ENCODE peak calls at places on chromosomes 11 and 22, in five cellular contexts. L, B, M, S and T are unnamed samples.

GRCh38 chr11:124799384-124800225 is 601 bp downstream of the MSANTD2 start:
- DNase-seq in L (no peak), M (no peak), B (peak; percentile 35), S (peak; percentile 14), T (no peak)

GRCh38 chr11:61333638-61334433 is 808 bp downstream of the TKFC start:
- DNase-seq in L (no peak), S (no peak), M (no peak), B (no peak), T (no peak)

GRCh38 chr11:121282886-121283502 is 9.6 kb upstream of the SC5D start:
- DNase-seq in M (no peak), L (no peak), S (no peak), B (no peak), T (no peak)

GRCh38 chr11:96075532-96075959 is 151.6 kb upstream of the MTMR2 start:
- DNase-seq in B (no peak), L (no peak), M (peak; percentile 32), S (no peak), T (no peak)

GRCh38 chr11:14374922-14375630 is 16.1 kb upstream of the RRAS2 start:
- DNase-seq in B (no peak), M (no peak), L (no peak), S (no peak), T (no peak)

GRCh38 chr22:37525073-37525745 is 6.0 kb upstream of the CARD10 start:
- DNase-seq in L (peak; percentile 85), S (peak; percentile 79), B (peak; percentile 94), M (no peak), T (no peak)

GRCh38 chr11:37613031-37613430 is 1015.0 kb upstream of the RAG2 start:
- DNase-seq in S (no peak), B (no peak), M (no peak), L (no peak), T (no peak)

GRCh38 chr11:26847459-26847858 is 125.6 kb upstream of the SLC5A12 start:
- DNase-seq in S (peak; percentile 62), L (peak; percentile 10), M (no peak), B (no peak), T (peak; percentile 74)

GRCh38 chr11:6356503-6356902 is 33.8 kb upstream of the SMPD1 start:
- DNase-seq in M (no peak), S (no peak), L (no peak), B (no peak), T (no peak)

GRCh38 chr11:69449320-69450063 is 32.0 kb upstream of the LINC01488 start:
- DNase-seq in S (no peak), M (no peak), L (peak; percentile 59), B (no peak), T (peak; percentile 91)

GRCh38 chr11:120746836-120747609 is 235.5 kb downstream of the GRIK4 start:
- DNase-seq in S (peak; percentile 5), M (no peak), B (peak; percentile 98), L (no peak), T (no peak)

GRCh38 chr22:29219881-29220670 is 14.4 kb downstream of the EMID1 start:
- DNase-seq in B (no peak), S (no peak), M (no peak), L (no peak), T (no peak)

GRCh38 chr11:18727499-18728236 is 1.7 kb upstream of the IGSF22 start:
- DNase-seq in B (peak; percentile 41), M (no peak), L (peak; percentile 16), S (peak; percentile 29), T (no peak)

GRCh38 chr22:23106906-23107367 is 34.9 kb downstream of the RSPH14 start:
- DNase-seq in L (no peak), B (no peak), S (no peak), M (no peak), T (no peak)

GRCh38 chr11:110095554-110095953 is 2.4 kb downstream of the ZC3H12C start:
- DNase-seq in M (no peak), L (peak; percentile 43), S (peak; percentile 68), B (peak; percentile 87), T (no peak)

GRCh38 chr22:36470994-36471331 is 10.5 kb downstream of the TXN2 start:
- DNase-seq in M (no peak), L (peak; percentile 43), S (peak; percentile 24), B (peak; percentile 79), T (no peak)

GRCh38 chr11:33089776-33090175 is 50.4 kb downstream of the TCP11L1 start:
- DNase-seq in L (peak; percentile 7), M (peak; percentile 11), B (peak; percentile 48), S (no peak), T (no peak)

GRCh38 chr11:78833237-78833636 is 258.6 kb upstream of the NARS2 start:
- DNase-seq in L (no peak), M (no peak), S (no peak), B (no peak), T (no peak)

DNA sequence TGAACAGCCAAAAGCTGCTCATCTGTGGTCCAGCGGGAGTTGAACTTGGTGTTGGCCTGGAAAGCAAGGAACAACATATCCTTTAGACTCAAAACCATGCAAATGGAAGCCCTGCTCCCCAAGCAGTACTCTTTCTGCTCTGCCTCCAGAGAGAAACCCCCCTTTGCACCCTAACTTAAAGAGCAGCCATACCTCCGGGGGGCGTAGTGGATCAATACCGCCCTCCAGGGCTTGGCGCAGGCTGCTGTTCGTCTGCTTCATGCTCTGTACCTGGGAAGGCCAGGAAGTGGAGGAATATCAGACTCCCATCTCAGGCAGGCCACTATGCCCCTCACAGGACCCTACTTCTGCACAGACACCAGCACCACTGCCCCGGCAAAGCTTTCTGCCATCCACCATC is 4.3 kb downstream of the RCOR2 start:
- DNase-seq in L (no peak), M (no peak), S (no peak), B (no peak), T (no peak)
- TF ChIP-seq CTCF in L (no peak), M (no peak), S (no peak), B (no peak), T (no peak)

GRCh38 chr22:18110194-18110943 is at the start of gene TUBA8:
- DNase-seq in S (no peak), M (no peak), B (peak; percentile 40), L (peak; percentile 14), T (no peak)

GRCh38 chr22:18111759-18112330 is 1.2 kb downstream of the TUBA8 start:
- DNase-seq in L (no peak), B (no peak), S (no peak), M (no peak), T (no peak)

GRCh38 chr22:18110944-18111758 is 542 bp downstream of the TUBA8 start:
- DNase-seq in B (no peak), L (no peak), M (no peak), S (no peak), T (no peak)

GRCh38 chr22:18108187-18108586 is 2.4 kb upstream of the TUBA8 start:
- DNase-seq in L (no peak), M (no peak), B (no peak), S (no peak), T (no peak)

GRCh38 chr22:18109410-18110193 is 1.0 kb upstream of the TUBA8 start:
- DNase-seq in L (no peak), S (no peak), M (no peak), B (no peak), T (no peak)
- H3K4me3 ChIP-seq in L (peak overlapping the region; percentile 34), S (no peak overlapping the region), M (no peak overlapping the region), B (no peak overlapping the region), T (peak overlapping the region; percentile 57)

GRCh38 chr11:132187391-132187790 is 817.0 kb downstream of the NTM start:
- DNase-seq in L (no peak), M (no peak), S (no peak), B (no peak), T (no peak)

GRCh38 chr11:132187814-132188213 is 817.4 kb downstream of the NTM start:
- DNase-seq in S (no peak), L (peak; percentile 43), B (peak; percentile 11), M (no peak), T (no peak)

GRCh38 chr11:132186193-132186592 is 815.8 kb downstream of the NTM start:
- DNase-seq in S (no peak), L (no peak), M (no peak), B (no peak), T (no peak)

GRCh38 chr11:132184079-132184478 is 813.7 kb downstream of the NTM start:
- DNase-seq in L (no peak), S (no peak), M (no peak), B (no peak), T (no peak)

GRCh38 chr11:132186699-132187098 is 816.3 kb downstream of the NTM start:
- DNase-seq in B (no peak), M (no peak), L (no peak), S (no peak), T (no peak)
- TF ChIP-seq CTCF in B (peak; percentile 3), M (peak; percentile 19), L (peak; percentile 55), S (no peak), T (no peak)

GRCh38 chr22:19766235-19766505 is 5.6 kb downstream of the TBX1 start:
- DNase-seq in S (no peak), M (no peak), B (no peak), L (no peak), T (no peak)

GRCh38 chr22:19766506-19767426 is 6.2 kb downstream of the TBX1 start:
- DNase-seq in L (peak; percentile 9), M (no peak), B (peak; percentile 42), S (no peak), T (peak; percentile 62)

GRCh38 chr22:19764636-19765476 is 4.3 kb downstream of the TBX1 start:
- DNase-seq in L (no peak), M (no peak), S (no peak), B (no peak), T (no peak)

GRCh38 chr22:19764050-19764593 is 3.5 kb downstream of the TBX1 start:
- DNase-seq in S (no peak), B (no peak), L (no peak), M (no peak), T (no peak)

GRCh38 chr22:19765477-19766234 is 5.1 kb downstream of the TBX1 start:
- DNase-seq in S (no peak), L (no peak), M (no peak), B (peak; percentile 64), T (no peak)
- H3K4me3 ChIP-seq in S (no peak overlapping the region), L (no peak overlapping the region), M (no peak overlapping the region), B (no peak overlapping the region), T (no peak overlapping the region)

GRCh38 chr11:72740562-72741428 is 11.4 kb downstream of the ARAP1 start:
- DNase-seq in L (no peak), M (no peak), S (no peak), B (no peak), T (no peak)
- TF ChIP-seq CTCF in L (no peak), M (no peak), S (no peak), B (no peak), T (no peak)

GRCh38 chr11:36596880-36597279 is 1.2 kb downstream of the RAG2 start:
- DNase-seq in L (no peak), M (no peak), B (no peak), S (no peak), T (no peak)

GRCh38 chr11:36591433-36591832 is 2.9 kb upstream of the IFTAP start:
- DNase-seq in M (no peak), L (no peak), B (no peak), S (no peak), T (no peak)

GRCh38 chr11:36598051-36598450 is at the start of gene RAG2:
- DNase-seq in B (no peak), S (no peak), M (no peak), L (no peak), T (no peak)

GRCh38 chr11:36600155-36600554 is 2.1 kb upstream of the RAG2 start:
- DNase-seq in M (no peak), B (no peak), L (no peak), S (no peak), T (no peak)

GRCh38 chr11:36594316-36594989 is at the start of gene IFTAP:
- DNase-seq in B (peak; percentile 92), M (peak; percentile 85), S (peak; percentile 91), L (peak; percentile 89), T (peak; percentile 61)
- H3K4me3 ChIP-seq in B (peak within 1 kb of the TSS; percentile 71), M (peak within 1 kb of the TSS; percentile 89), S (peak within 1 kb of the TSS; percentile 93), L (peak within 1 kb of the TSS; percentile 86), T (peak within 1 kb of the TSS; percentile 81)

GRCh38 chr11:117064275-117064674 is 34.0 kb downstream of the SIK3 start:
- DNase-seq in B (peak; percentile 67), M (no peak), L (peak; percentile 24), S (peak; percentile 66), T (no peak)
- TF ChIP-seq CTCF in B (no peak), M (no peak), L (no peak), S (no peak), T (no peak)